ENCODE peak calls at places on chromosomes 5 and 9, in nine cellular contexts. B, K, C, S, Z, T, J, G and P are unnamed samples.
A peak's percentile ranks its signal among the peaks of the same experiment; 100 is the strongest.

GRCh38 chr5:178238313-178238635 is 5.7 kb upstream of the PHYKPL start:
- DNase-seq in C (no peak), B (no peak), K (no peak), G (no peak), J (no peak), S (no peak), T (no peak), Z (no peak), P (no peak)

GRCh38 chr9:130478731-130479575 is 34.2 kb downstream of the ASS1 start:
- DNase-seq in C (no peak), G (no peak), K (no peak), B (no peak), S (no peak), Z (no peak), J (no peak), T (no peak), P (no peak)

GRCh38 chr5:106094128-106094726 is 1576.5 kb downstream of the EFNA5 start:
- DNase-seq in B (peak; percentile 80), G (no peak), K (no peak), C (peak; percentile 72), Z (peak; percentile 9), J (no peak), S (no peak), T (peak; percentile 3), P (no peak)

GRCh38 chr5:143752165-143752564 is 59.8 kb upstream of the HMHB1 start:
- DNase-seq in K (no peak), J (no peak), S (no peak), Z (no peak), C (no peak), G (no peak), B (no peak), T (no peak), P (peak; percentile 33)

GRCh38 chr9:15115702-15116639 is 191.0 kb downstream of the TTC39B start:
- DNase-seq in J (no peak), K (no peak), Z (no peak), T (no peak), B (no peak), G (no peak), S (no peak), C (no peak), P (no peak)

GRCh38 chr9:112582371-112582770 is 95.7 kb downstream of the KIAA1958 start:
- DNase-seq in B (no peak), K (no peak), S (no peak), G (no peak), J (no peak), Z (no peak), C (no peak), T (no peak), P (no peak)

GRCh38 chr5:137575847-137576246 is 76.7 kb upstream of the SPOCK1 start:
- DNase-seq in Z (no peak), C (no peak), T (no peak), B (no peak), J (no peak), S (no peak), G (no peak), K (no peak), P (no peak)

GRCh38 chr5:169009171-169009570 is 291.8 kb downstream of the SLIT3 start:
- DNase-seq in S (peak; percentile 49), J (no peak), Z (no peak), C (no peak), K (no peak), B (peak; percentile 46), G (no peak), T (no peak), P (no peak)

GRCh38 chr5:67032921-67033664 is 163.5 kb downstream of the CD180 start:
- DNase-seq in C (no peak), G (no peak), T (no peak), Z (no peak), S (no peak), K (no peak), J (no peak), B (no peak), P (no peak)

GRCh38 chr9:10661376-10661775 is 48.6 kb upstream of the PTPRD start:
- DNase-seq in T (no peak), S (no peak), C (no peak), J (no peak), B (no peak), K (no peak), G (no peak), Z (no peak), P (no peak)

GRCh38 chr9:106218427-106218826 is 524.1 kb downstream of the TMEM38B start:
- DNase-seq in C (no peak), Z (no peak), J (no peak), G (no peak), B (no peak), S (no peak), K (no peak), T (no peak), P (peak; percentile 5)

GRCh38 chr9:132935021-132935420 is 9.4 kb downstream of the TSC1 start:
- DNase-seq in S (no peak), C (no peak), B (no peak), Z (no peak), G (no peak), J (no peak), K (no peak), T (no peak), P (no peak)

GRCh38 chr9:85741112-85741874 is 461 bp downstream of the AGTPBP1 start:
- DNase-seq in C (peak; percentile 78), Z (peak; percentile 48), T (no peak), K (no peak), B (peak; percentile 28), G (peak; percentile 59), S (peak; percentile 28), J (no peak), P (no peak)

GRCh38 chr5:36301858-36302603 is at the start of gene RANBP3L:
- DNase-seq in S (no peak), C (no peak), T (no peak), Z (peak; percentile 12), K (no peak), G (peak; percentile 54), B (no peak), J (no peak), P (peak; percentile 35)

GRCh38 chr9:35800530-35800929 is 9.1 kb downstream of the NPR2 start:
- DNase-seq in C (no peak), K (no peak), B (no peak), Z (no peak), T (no peak), S (no peak), J (no peak), G (no peak), P (no peak)

GRCh38 chr5:52010430-52010829 is 627.2 kb downstream of the ISL1 start:
- DNase-seq in Z (no peak), S (no peak), J (no peak), B (no peak), T (no peak), G (no peak), K (no peak), C (no peak), P (no peak)

GRCh38 chr9:135087489-135087791 is at the start of gene OLFM1:
- DNase-seq in B (peak; percentile 50), J (no peak), C (peak; percentile 80), Z (peak; percentile 68), S (peak; percentile 88), K (peak; percentile 81), T (no peak), G (peak; percentile 88), P (peak; percentile 69)

GRCh38 chr5:150407097-150407720 is 5.5 kb downstream of the CD74 start:
- DNase-seq in B (no peak), K (no peak), S (no peak), T (no peak), G (no peak), Z (no peak), C (no peak), J (no peak), P (no peak)

GRCh38 chr5:43769576-43770352 is 166.8 kb downstream of the NNT start:
- DNase-seq in K (no peak), J (no peak), B (peak; percentile 49), G (peak; percentile 10), Z (no peak), T (no peak), C (no peak), S (no peak), P (no peak)

GRCh38 chr9:23088932-23089364 is 642.3 kb downstream of the DMRTA1 start:
- DNase-seq in Z (no peak), K (no peak), B (no peak), J (no peak), S (no peak), T (no peak), G (no peak), C (no peak), P (no peak)

GRCh38 chr5:141743652-141744333 is 61.8 kb upstream of the ARAP3 start:
- DNase-seq in S (no peak), Z (no peak), T (no peak), B (no peak), C (peak; percentile 14), K (no peak), J (no peak), G (no peak), P (no peak)

GRCh38 chr9:27528278-27528885 is 1.2 kb downstream of the MOB3B start:
- DNase-seq in G (peak; percentile 86), C (peak; percentile 92), T (no peak), B (peak; percentile 86), J (no peak), K (peak; percentile 89), S (no peak), Z (peak; percentile 91), P (peak; percentile 87)
- TF ChIP-seq POLR2A in G (peak; percentile 70), C (peak; percentile 26), T (no peak), B (peak; percentile 3), J (no peak), K (peak; percentile 66), S (no peak), Z (peak; percentile 71), P (peak; percentile 85)

GRCh38 chr9:138123086-138123485 is 245.5 kb downstream of the CACNA1B start:
- DNase-seq in T (no peak), S (no peak), J (no peak), C (no peak), Z (no peak), B (no peak), K (no peak), G (no peak), P (no peak)
- TF ChIP-seq POLR2A in T (no peak), S (no peak), J (no peak), C (no peak), Z (no peak), B (no peak), K (no peak), G (no peak), P (no peak)

GRCh38 chr5:6348476-6349000 is 29.8 kb downstream of the MED10 start:
- DNase-seq in Z (no peak), T (no peak), S (no peak), C (no peak), G (no peak), B (no peak), K (no peak), J (no peak), P (no peak)
- TF ChIP-seq POLR2A in Z (no peak), T (no peak), S (no peak), C (no peak), G (no peak), B (no peak), K (no peak), J (no peak), P (no peak)

DNA sequence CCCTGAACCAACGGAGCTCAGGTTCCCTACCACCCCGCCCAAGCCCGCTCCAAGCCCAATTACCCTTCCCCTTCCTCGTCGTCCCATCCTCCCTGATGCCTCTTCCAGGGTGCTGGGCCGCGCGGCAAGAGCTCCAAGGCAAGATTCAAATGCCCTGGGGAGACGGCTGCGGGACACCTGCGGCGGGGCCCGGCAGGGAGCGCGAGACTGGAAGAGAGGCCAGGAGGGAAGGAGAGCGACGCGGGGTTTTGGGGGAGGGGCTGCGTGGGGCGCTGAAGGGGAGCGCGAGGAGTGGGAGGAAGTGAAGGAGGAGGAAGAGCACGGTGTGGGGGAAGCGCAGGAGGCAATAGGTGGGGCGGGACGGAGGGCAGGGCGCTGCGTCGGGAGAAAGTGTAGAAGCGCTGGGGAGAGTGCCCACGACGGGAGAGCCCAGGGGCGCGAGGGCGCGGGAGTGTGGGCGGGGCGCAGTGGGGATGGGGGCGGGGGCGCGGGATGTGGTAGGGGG is 975 bp upstream of the NXNL2 start:
- DNase-seq in K (peak; percentile 80), J (no peak), S (peak; percentile 78), C (no peak), Z (peak; percentile 17), G (peak; percentile 34), T (no peak), B (no peak), P (peak; percentile 15)
- TF ChIP-seq POLR2A in K (no peak), J (peak; percentile 21), S (no peak), C (no peak), Z (no peak), G (peak; percentile 48), T (no peak), B (no peak), P (no peak)